ENCODE peak calls at places on chromosomes 7 and 10, in six cellular contexts. X is posterior cingulate gyrus, E is T follicular helper cell, P is T-helper 9 cell, C is CMK, L is brain microvascular endothelial cell. H is an unnamed sample.

GRCh38 chr10:102814456-102814871 is 22.7 kb downstream of the CYP17A1 start:
- DNase-seq in X (no peak), P (no peak), E (no peak), L (peak; percentile 68), C (no peak), H (no peak)

GRCh38 chr10:79159785-79160184 is 91.0 kb downstream of the ZMIZ1 start:
- DNase-seq in P (no peak), C (no peak), E (no peak), X (no peak), L (peak; percentile 57), H (no peak)

GRCh38 chr10:114458955-114459354 is 54.7 kb upstream of the AFAP1L2 start:
- DNase-seq in P (no peak), X (peak; percentile 90), E (no peak), C (no peak), L (peak; percentile 8), H (no peak)

GRCh38 chr7:41315764-41316163 is 387.1 kb downstream of the INHBA start:
- DNase-seq in C (no peak), X (no peak), P (no peak), L (no peak), E (no peak), H (no peak)

GRCh38 chr7:38940774-38941173 is 31.8 kb upstream of the VPS41 start:
- DNase-seq in L (no peak), E (no peak), X (no peak), P (no peak), C (no peak), H (no peak)

GRCh38 chr7:47653550-47654351 is 71.8 kb upstream of the TNS3 start:
- DNase-seq in L (peak; percentile 66), C (no peak), E (no peak), P (no peak), X (no peak), H (no peak)

GRCh38 chr10:79045566-79046175 is 23.1 kb upstream of the ZMIZ1 start:
- DNase-seq in X (no peak), L (no peak), E (no peak), P (no peak), C (no peak), H (no peak)

GRCh38 chr7:27767374-27767773 is 27.4 kb downstream of the TAX1BP1 start:
- DNase-seq in E (no peak), X (no peak), L (peak; percentile 29), C (no peak), P (no peak), H (no peak)

GRCh38 chr10:118843647-118844265 is 89.0 kb upstream of the CACUL1 start:
- DNase-seq in L (no peak), P (no peak), E (no peak), X (no peak), C (no peak), H (no peak)

GRCh38 chr7:7051221-7051877 is 131.0 kb upstream of the C1GALT1 start:
- DNase-seq in C (no peak), L (no peak), E (no peak), P (no peak), X (no peak), H (no peak)

GRCh38 chr7:151013728-151014497 is 10.4 kb downstream of the ATG9B start:
- DNase-seq in C (no peak), X (peak; percentile 98), E (peak; percentile 94), P (peak; percentile 94), L (peak; percentile 79), H (peak; percentile 90)

GRCh38 chr10:22992621-22993020 is 64.8 kb downstream of the ARMC3 start:
- DNase-seq in P (no peak), C (no peak), E (no peak), X (no peak), L (no peak), H (no peak)

GRCh38 chr10:93420091-93420490 is 62.0 kb downstream of the MYOF start:
- DNase-seq in P (no peak), L (no peak), X (no peak), E (no peak), C (no peak), H (no peak)

GRCh38 chr10:33163941-33164824 is 170.3 kb downstream of the NRP1 start:
- DNase-seq in C (no peak), L (peak; percentile 38), X (no peak), E (no peak), P (no peak), H (no peak)